ENCODE peak calls at places on chromosomes 7 and 10, in nine cellular contexts. Q is thoracic aorta, S is heart right ventricle, X is endodermal cell, C is neural progenitor cell, N is IMR-90, H is spleen, T is ovary, R is Panc1. A is an unnamed sample.

GRCh38 chr7:98251844-98252639 is at the start of gene TECPR1:
- DNase-seq in Q (peak; percentile 66), S (peak; percentile 95), X (peak; percentile 98), C (peak; percentile 96), N (peak; percentile 86), H (peak; percentile 98), T (peak; percentile 96), R (peak; percentile 52), A (peak; percentile 96)

GRCh38 chr7:134850048-134850447 is 70.6 kb downstream of the CALD1 start:
- DNase-seq in Q (no peak), S (no peak), X (no peak), C (no peak), N (peak; percentile 57), H (no peak), T (no peak), R (no peak), A (no peak)

GRCh38 chr10:28774051-28774995 is 97.0 kb downstream of the BAMBI start:
- DNase-seq in Q (no peak), S (no peak), X (peak; percentile 60), C (peak; percentile 14), N (no peak), H (no peak), T (no peak), R (no peak), A (no peak)

GRCh38 chr10:51162002-51162401 is 87.7 kb downstream of the PRKG1 start:
- DNase-seq in Q (no peak), S (peak; percentile 64), X (peak; percentile 53), C (peak; percentile 54), N (no peak), H (no peak), T (peak; percentile 55), R (no peak), A (no peak)

GRCh38 chr10:4824791-4825310 is 1.2 kb upstream of the AKR1E2 start:
- DNase-seq in Q (no peak), S (no peak), X (no peak), C (no peak), N (no peak), H (no peak), T (no peak), R (no peak), A (peak; percentile 20)

GRCh38 chr7:92806496-92806895 is 29.9 kb downstream of the CDK6 start:
- DNase-seq in Q (no peak), S (no peak), X (no peak), C (no peak), N (no peak), H (no peak), T (no peak), R (no peak), A (no peak)

GRCh38 chr10:125521721-125522680 is 161.0 kb downstream of the TEX36 start:
- DNase-seq in Q (no peak), S (no peak), X (peak; percentile 96), C (peak; percentile 46), N (no peak), H (no peak), T (no peak), R (no peak), A (no peak)

GRCh38 chr10:15419279-15419874 is 48.3 kb upstream of the FAM171A1 start:
- DNase-seq in Q (no peak), S (peak; percentile 29), X (peak; percentile 66), C (peak; percentile 65), N (peak; percentile 42), H (no peak), T (no peak), R (no peak), A (no peak)

GRCh38 chr10:20277820-20278219 is 461.6 kb downstream of the PLXDC2 start:
- DNase-seq in Q (no peak), S (no peak), X (no peak), C (no peak), N (no peak), H (no peak), T (no peak), R (no peak), A (no peak)
- TF ChIP-seq CTCF in Q (no peak), S (no peak), X (no peak), C (no peak), N (no peak), H (no peak), T (no peak), R (no peak), A (no peak)

GRCh38 chr7:51318001-51318400 is 1.4 kb upstream of the COBL start:
- DNase-seq in Q (no peak), S (no peak), X (no peak), C (no peak), N (no peak), H (no peak), T (no peak), R (no peak), A (no peak)

GRCh38 chr7:51316262-51316665 is 345 bp downstream of the COBL start:
- DNase-seq in Q (no peak), S (no peak), X (peak; percentile 83), C (no peak), N (no peak), H (no peak), T (peak; percentile 46), R (no peak), A (peak; percentile 54)

GRCh38 chr7:51317582-51317910 is 937 bp upstream of the COBL start:
- DNase-seq in Q (no peak), S (no peak), X (peak; percentile 71), C (peak; percentile 43), N (no peak), H (no peak), T (no peak), R (no peak), A (no peak)

GRCh38 chr7:51316666-51317581 is at the start of gene COBL:
- DNase-seq in Q (no peak), S (peak; percentile 26), X (peak; percentile 89), C (peak; percentile 72), N (no peak), H (no peak), T (peak; percentile 36), R (no peak), A (peak; percentile 57)

GRCh38 chr7:51318886-51319579 is 2.4 kb upstream of the COBL start:
- DNase-seq in Q (no peak), S (no peak), X (peak; percentile 67), C (no peak), N (no peak), H (no peak), T (no peak), R (no peak), A (no peak)
- H3K27me3 ChIP-seq in Q (no peaks in the 10 kb centered on the region), S (peaks cover 18% of the 10 kb centered on the region), X (peaks cover 31% of the 10 kb centered on the region), C (peaks cover 39% of the 10 kb centered on the region), N (peaks cover 18% of the 10 kb centered on the region), H (peaks cover 15% of the 10 kb centered on the region), T (no peaks in the 10 kb centered on the region), R (peaks cover 12% of the 10 kb centered on the region), A (no peaks in the 10 kb centered on the region)

DNA sequence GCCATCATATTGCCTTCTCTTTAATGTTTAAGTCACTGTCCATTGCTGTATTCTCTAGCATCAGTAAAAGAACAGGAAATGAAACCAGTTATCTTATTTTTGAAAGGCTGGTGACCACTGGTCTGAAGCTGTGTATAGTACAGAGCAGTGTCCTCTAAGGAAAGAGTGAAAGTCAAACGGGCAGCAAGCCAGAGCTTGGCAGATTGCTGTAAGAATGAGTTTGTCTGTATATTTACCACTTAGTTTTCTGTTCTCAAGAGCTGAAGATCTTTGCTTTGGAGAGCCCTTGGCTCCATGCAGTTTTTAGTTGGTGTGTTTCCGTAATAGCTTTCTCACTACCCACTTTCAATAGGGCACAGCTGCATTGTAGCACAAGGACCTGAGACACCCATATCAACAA is 31.9 kb downstream of the PCBD1 start:
- DNase-seq in Q (no peak), S (no peak), X (no peak), C (no peak), N (no peak), H (no peak), T (no peak), R (no peak), A (no peak)
- H3K36me3 ChIP-seq in Q (peaks cover 38% of the 10 kb centered on the region), S (peaks cover 100% of the 10 kb centered on the region), X (peaks cover 95% of the 10 kb centered on the region), C (peaks cover 14% of the 10 kb centered on the region), N (peaks cover 29% of the 10 kb centered on the region), H (peaks cover 98% of the 10 kb centered on the region), T (no peaks in the 10 kb centered on the region), R (peaks cover 17% of the 10 kb centered on the region), A (peaks cover 6% of the 10 kb centered on the region)

DNA sequence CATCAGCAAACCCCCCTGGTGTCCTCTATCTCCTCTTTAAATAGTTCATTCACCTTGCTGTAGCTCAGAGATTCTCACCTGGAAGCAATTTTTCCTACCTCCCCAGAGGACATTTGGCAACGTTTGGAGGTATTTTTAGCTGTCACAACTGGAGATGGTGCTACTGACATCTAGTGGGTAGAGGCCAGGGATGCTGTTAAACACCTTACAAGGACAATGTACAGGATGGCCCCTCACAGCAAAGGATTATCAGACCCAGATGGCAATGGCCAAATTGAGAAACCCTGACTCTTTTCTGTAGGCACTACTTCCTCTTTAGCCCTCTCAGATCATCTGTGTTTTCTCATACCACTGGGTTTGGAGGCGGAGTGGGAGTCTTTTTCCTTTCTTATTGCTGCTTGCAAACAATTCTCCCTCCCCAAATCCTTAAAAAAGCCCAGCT is 13.2 kb upstream of the TRA2A start:
- DNase-seq in Q (no peak), S (no peak), X (peak; percentile 63), C (peak; percentile 45), N (peak; percentile 44), H (no peak), T (no peak), R (peak; percentile 64), A (no peak)
- TF ChIP-seq CTCF in Q (no peak), S (no peak), X (peak; percentile 60), C (peak; percentile 48), N (peak; percentile 57), H (no peak), T (no peak), R (peak; percentile 92), A (no peak)

GRCh38 chr7:138979226-138979979 is 1.8 kb downstream of the KIAA1549 start:
- DNase-seq in Q (no peak), S (no peak), X (peak; percentile 37), C (no peak), N (peak; percentile 24), H (no peak), T (no peak), R (no peak), A (no peak)

GRCh38 chr7:138982204-138982623 is 1.0 kb upstream of the KIAA1549 start:
- DNase-seq in Q (no peak), S (no peak), X (no peak), C (no peak), N (no peak), H (no peak), T (no peak), R (no peak), A (no peak)

GRCh38 chr7:138980575-138981285 is 459 bp downstream of the KIAA1549 start:
- DNase-seq in Q (no peak), S (no peak), X (peak; percentile 76), C (no peak), N (no peak), H (peak; percentile 77), T (peak; percentile 54), R (no peak), A (no peak)

GRCh38 chr7:138979988-138980574 is 1.1 kb downstream of the KIAA1549 start:
- DNase-seq in Q (no peak), S (no peak), X (no peak), C (peak; percentile 37), N (no peak), H (no peak), T (no peak), R (no peak), A (no peak)

GRCh38 chr7:138981332-138982203 is at the start of gene KIAA1549:
- DNase-seq in Q (no peak), S (peak; percentile 45), X (peak; percentile 89), C (peak; percentile 92), N (peak; percentile 64), H (peak; percentile 87), T (peak; percentile 80), R (no peak), A (peak; percentile 41)
- H3K27me3 ChIP-seq in Q (no peaks in the 10 kb centered on the region), S (no peaks in the 10 kb centered on the region), X (peaks cover 9% of the 10 kb centered on the region), C (peaks cover 42% of the 10 kb centered on the region), N (peaks cover 2% of the 10 kb centered on the region), H (peaks cover 14% of the 10 kb centered on the region), T (no peaks in the 10 kb centered on the region), R (no peaks in the 10 kb centered on the region), A (no peaks in the 10 kb centered on the region)

GRCh38 chr7:100356416-100357068 is 1.4 kb upstream of the PILRB start:
- DNase-seq in Q (no peak), S (no peak), X (no peak), C (no peak), N (no peak), H (peak; percentile 74), T (no peak), R (no peak), A (no peak)
- H3K36me3 ChIP-seq in Q (peaks cover 82% of the 10 kb centered on the region), S (peaks cover 98% of the 10 kb centered on the region), X (peaks cover 72% of the 10 kb centered on the region), C (no peaks in the 10 kb centered on the region), N (peaks cover 75% of the 10 kb centered on the region), H (peaks cover 100% of the 10 kb centered on the region), T (no peaks in the 10 kb centered on the region), R (peaks cover 3% of the 10 kb centered on the region), A (peaks cover 78% of the 10 kb centered on the region)